ENCODE peak calls at places on chromosomes 5 and 9, in ten cellular contexts. P is tibial nerve, O is transverse colon, Y is right lobe of liver, G is testis, T is uterus, J is breast epithelium, K is stomach, U is K562, A is A549. R is an unnamed sample.

GRCh38 chr9:28735943-28736342 is 1162.7 kb upstream of the C9orf72 start:
- DNase-seq in U (no peak), Y (no peak), P (no peak), O (no peak), A (no peak), G (no peak), T (no peak), K (no peak), J (no peak), R (no peak)

GRCh38 chr5:179343902-179344300 is 1.4 kb downstream of the ADAMTS2 start:
- DNase-seq in Y (peak), A (peak), P (no peak), K (no peak), O (peak), U (no peak), G (peak), T (peak), J (no peak), R (peak)

GRCh38 chr9:135209852-135210251 is 122.4 kb downstream of the OLFM1 start:
- DNase-seq in G (no peak), K (no peak), Y (no peak), J (no peak), U (no peak), T (no peak), O (no peak), A (no peak), P (no peak), R (no peak)

GRCh38 chr5:59592101-59592500 is 301.4 kb downstream of the PDE4D start:
- DNase-seq in J (no peak), U (no peak), A (no peak), K (no peak), T (no peak), O (no peak), G (no peak), P (no peak), Y (no peak), R (no peak)

GRCh38 chr9:6525326-6526040 is 112.5 kb downstream of the UHRF2 start:
- DNase-seq in T (no peak), K (no peak), A (no peak), Y (no peak), G (no peak), J (no peak), U (no peak), O (no peak), P (no peak), R (no peak)

GRCh38 chr5:148653840-148654781 is at the start of gene HTR4:
- DNase-seq in O (peak), J (no peak), G (no peak), T (no peak), K (no peak), A (no peak), Y (peak), U (no peak), P (no peak), R (peak)

GRCh38 chr9:84782228-84782866 is 112.8 kb downstream of the NTRK2 start:
- DNase-seq in J (no peak), P (no peak), G (no peak), A (no peak), T (no peak), K (no peak), U (no peak), Y (no peak), O (no peak), R (no peak)

GRCh38 chr9:34994429-34995287 is 5.1 kb downstream of the DNAJB5 start:
- DNase-seq in P (no peak), A (peak), O (peak), U (peak), T (peak), G (peak), K (peak), Y (no peak), J (no peak), R (peak)

GRCh38 chr9:107592439-107592838 is 102.9 kb upstream of the KLF4 start:
- DNase-seq in Y (no peak), A (no peak), U (no peak), T (no peak), G (no peak), J (no peak), O (no peak), P (no peak), K (no peak), R (no peak)

GRCh38 chr9:14768561-14769234 is 46.2 kb upstream of the CER1 start:
- DNase-seq in U (peak), J (no peak), K (no peak), Y (no peak), P (peak), G (peak), O (no peak), T (peak), A (peak), R (peak)

GRCh38 chr5:16894236-16895057 is 41.6 kb downstream of the MYO10 start:
- DNase-seq in U (no peak), O (peak), G (no peak), K (peak), P (no peak), J (no peak), T (no peak), A (peak), Y (no peak), R (no peak)

GRCh38 chr9:35756743-35757526 is 2.9 kb upstream of the MSMP start:
- DNase-seq in T (peak), A (peak), P (no peak), O (peak), G (no peak), J (peak), Y (peak), U (peak), K (peak), R (peak)

GRCh38 chr9:100492952-100493351 is 20.0 kb downstream of the TMEFF1 start:
- DNase-seq in Y (no peak), G (no peak), T (no peak), O (no peak), A (no peak), J (no peak), P (no peak), U (no peak), K (no peak), R (peak)

GRCh38 chr5:72101828-72102227 is 5.4 kb upstream of the MAP1B start:
- DNase-seq in A (no peak), P (no peak), T (no peak), K (no peak), U (no peak), G (no peak), J (no peak), Y (no peak), O (no peak), R (no peak)

GRCh38 chr9:35380016-35380415 is 109.9 kb upstream of the RUSC2 start:
- DNase-seq in P (no peak), U (no peak), T (no peak), Y (no peak), G (no peak), O (no peak), J (no peak), K (no peak), A (no peak), R (no peak)

GRCh38 chr5:115452791-115453190 is 91.8 kb downstream of the FEM1C start:
- DNase-seq in J (no peak), K (no peak), T (no peak), P (no peak), O (no peak), U (no peak), G (no peak), A (no peak), Y (no peak), R (no peak)

GRCh38 chr9:13941686-13942085 is 372.3 kb downstream of the NFIB start:
- DNase-seq in O (no peak), T (no peak), K (no peak), P (no peak), G (peak), Y (no peak), A (no peak), U (no peak), J (no peak), R (no peak)

GRCh38 chr5:128132499-128132898 is 48.9 kb downstream of the SLC12A2 start:
- DNase-seq in U (no peak), P (no peak), Y (no peak), T (no peak), G (no peak), O (no peak), K (no peak), J (no peak), A (no peak), R (no peak)

GRCh38 chr5:75023368-75024159 is 28.8 kb downstream of the GCNT4 start:
- DNase-seq in O (peak), G (no peak), P (no peak), Y (no peak), A (no peak), T (no peak), K (no peak), J (no peak), U (no peak), R (no peak)

GRCh38 chr5:173963867-173964429 is 25.0 kb upstream of the C5orf47 start:
- DNase-seq in P (no peak), G (no peak), U (no peak), O (peak), J (no peak), A (no peak), Y (no peak), K (no peak), T (no peak), R (no peak)

GRCh38 chr5:148808864-148809642 is 17.4 kb upstream of the ADRB2 start:
- DNase-seq in G (no peak), U (peak), A (no peak), Y (no peak), J (no peak), P (peak), O (peak), T (no peak), K (no peak), R (peak)

GRCh38 chr9:135139366-135139965 is 52.0 kb downstream of the OLFM1 start:
- DNase-seq in T (no peak), O (no peak), Y (no peak), A (no peak), K (no peak), P (no peak), J (no peak), U (peak), G (no peak), R (no peak)

GRCh38 chr9:33233659-33234335 is 6.2 kb upstream of the SPINK4 start:
- DNase-seq in Y (no peak), P (no peak), G (peak), O (peak), J (peak), K (peak), A (peak), U (no peak), T (no peak), R (no peak)

GRCh38 chr5:99590806-99591205 is 662.0 kb upstream of the CHD1 start:
- DNase-seq in Y (no peak), P (no peak), K (no peak), G (no peak), O (no peak), A (no peak), J (no peak), T (no peak), U (no peak), R (no peak)

GRCh38 chr5:133786432-133786831 is 174.1 kb upstream of the FSTL4 start:
- DNase-seq in G (no peak), O (no peak), P (no peak), A (no peak), T (no peak), U (no peak), K (no peak), Y (no peak), J (no peak), R (no peak)

GRCh38 chr9:137593176-137593575 is 2.9 kb upstream of the ZMYND19 start:
- DNase-seq in T (no peak), Y (no peak), A (no peak), G (no peak), K (peak), J (peak), O (no peak), U (no peak), P (no peak), R (no peak)

GRCh38 chr5:79025054-79025465 is 40.0 kb upstream of the ARSB start:
- DNase-seq in O (peak), T (peak), Y (peak), J (peak), K (peak), U (peak), A (peak), G (peak), P (peak), R (peak)

GRCh38 chr9:128810873-128811272 is 7.4 kb upstream of the ENDOG start:
- DNase-seq in O (no peak), K (no peak), A (no peak), G (no peak), J (no peak), P (no peak), Y (no peak), T (no peak), U (no peak), R (no peak)

DNA sequence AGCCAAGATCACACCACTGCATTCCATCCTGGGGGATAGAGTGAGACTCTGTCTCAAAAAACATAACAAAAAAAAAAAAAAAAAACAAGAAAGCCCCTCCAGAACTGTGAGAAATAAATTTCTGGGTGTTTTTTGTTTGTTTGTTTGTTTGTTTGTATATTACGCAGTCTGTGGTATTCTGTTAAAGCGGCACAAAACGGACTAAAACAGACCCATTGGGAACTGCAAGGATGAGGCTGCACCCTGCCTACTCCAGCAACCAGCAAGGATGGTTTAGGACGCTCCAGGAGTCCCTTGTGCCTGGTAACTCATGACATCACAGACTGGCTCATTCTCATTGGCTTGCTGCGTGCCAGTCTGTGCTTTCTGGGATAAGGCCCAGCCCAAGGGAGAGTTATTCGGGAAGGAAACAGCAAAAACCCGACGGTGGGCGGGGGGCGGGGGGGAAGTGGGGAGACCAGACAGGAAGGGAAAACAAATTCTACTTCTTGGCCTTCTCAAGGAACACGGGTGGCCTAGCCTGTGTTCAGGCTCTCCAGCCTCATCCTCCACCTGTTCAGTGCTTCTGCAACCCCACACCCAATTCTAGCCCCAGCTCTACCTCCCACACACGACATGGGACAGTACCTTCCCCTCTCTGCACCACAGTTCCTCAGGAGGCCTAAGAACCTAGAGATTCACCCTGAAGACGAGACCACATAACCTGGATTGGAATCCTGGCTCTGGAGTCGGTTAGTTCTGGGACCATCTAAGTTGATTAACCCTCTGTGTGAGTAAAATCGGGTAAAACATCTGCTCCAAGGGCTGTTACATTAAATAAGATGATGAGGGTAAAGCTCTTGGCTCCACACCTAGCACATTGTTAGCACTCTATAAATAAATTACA is 2.8 kb downstream of the CD74 start:
- DNase-seq in U (peak), A (peak), J (peak), Y (peak), P (peak), K (peak), G (peak), O (peak), T (peak), R (peak)
- TF ChIP-seq POLR2A in U (no peak), A (no peak), J (no peak), Y (peak), P (no peak), K (no peak), G (no peak), O (peak), T (peak), R (no peak)

GRCh38 chr5:73442960-73443627 is 5.5 kb downstream of the FOXD1 start:
- DNase-seq in A (no peak), Y (no peak), G (no peak), O (no peak), U (no peak), K (no peak), P (no peak), J (no peak), T (no peak), R (no peak)

GRCh38 chr5:73446631-73447233 is 1.8 kb downstream of the FOXD1 start:
- DNase-seq in P (no peak), T (no peak), Y (no peak), O (no peak), G (no peak), U (no peak), J (no peak), K (no peak), A (no peak), R (no peak)

GRCh38 chr5:73445708-73446630 is 2.6 kb downstream of the FOXD1 start:
- DNase-seq in T (no peak), G (no peak), P (no peak), A (no peak), U (no peak), K (no peak), O (no peak), J (no peak), Y (no peak), R (no peak)

GRCh38 chr5:73443725-73444498 is 4.7 kb downstream of the FOXD1 start:
- DNase-seq in A (no peak), Y (no peak), J (no peak), K (no peak), T (no peak), G (no peak), U (no peak), O (no peak), P (no peak), R (no peak)

GRCh38 chr5:73444499-73445432 is 3.8 kb downstream of the FOXD1 start:
- DNase-seq in Y (no peak), A (no peak), K (no peak), P (no peak), J (no peak), O (no peak), T (no peak), G (no peak), U (no peak), R (no peak)
- H3K4me3 ChIP-seq in Y (no peak), A (no peak), K (no peak), P (peak), J (no peak), O (no peak), T (no peak), G (no peak), U (no peak), R (no peak)

GRCh38 chr9:130026583-130027427 is 16.2 kb downstream of the FNBP1 start:
- DNase-seq in U (no peak), T (no peak), O (no peak), J (no peak), K (no peak), Y (no peak), P (no peak), A (no peak), G (no peak), R (no peak)
- TF ChIP-seq POLR2A in U (no peak), T (no peak), O (no peak), J (no peak), K (no peak), Y (no peak), P (no peak), A (no peak), G (no peak), R (no peak)

GRCh38 chr9:90433398-90433890 is 209.2 kb downstream of the DIRAS2 start:
- DNase-seq in U (no peak), O (no peak), G (no peak), K (peak), P (no peak), J (peak), A (peak), Y (no peak), T (no peak), R (no peak)
- H3K4me3 ChIP-seq in U (no peak), O (no peak), G (no peak), K (peak), P (peak), J (no peak), A (peak), Y (no peak), T (no peak), R (no peak)

GRCh38 chr5:56914678-56915077 is 5.3 kb downstream of the SETD9 start:
- DNase-seq in A (no peak), U (no peak), T (no peak), J (no peak), K (no peak), O (no peak), Y (no peak), G (no peak), P (no peak), R (no peak)

GRCh38 chr5:56908942-56909293 is 478 bp upstream of the SETD9 start:
- DNase-seq in T (no peak), U (no peak), J (peak), A (no peak), O (no peak), K (no peak), Y (peak), P (peak), G (peak), R (no peak)

GRCh38 chr5:56913766-56914165 is 4.4 kb downstream of the SETD9 start:
- DNase-seq in J (no peak), T (no peak), O (no peak), K (no peak), Y (no peak), U (no peak), A (no peak), P (no peak), G (no peak), R (no peak)

GRCh38 chr5:56909294-56910122 is at the start of gene SETD9:
- DNase-seq in P (peak), U (peak), K (peak), J (peak), Y (peak), O (peak), G (peak), T (peak), A (peak), R (peak)

DNA sequence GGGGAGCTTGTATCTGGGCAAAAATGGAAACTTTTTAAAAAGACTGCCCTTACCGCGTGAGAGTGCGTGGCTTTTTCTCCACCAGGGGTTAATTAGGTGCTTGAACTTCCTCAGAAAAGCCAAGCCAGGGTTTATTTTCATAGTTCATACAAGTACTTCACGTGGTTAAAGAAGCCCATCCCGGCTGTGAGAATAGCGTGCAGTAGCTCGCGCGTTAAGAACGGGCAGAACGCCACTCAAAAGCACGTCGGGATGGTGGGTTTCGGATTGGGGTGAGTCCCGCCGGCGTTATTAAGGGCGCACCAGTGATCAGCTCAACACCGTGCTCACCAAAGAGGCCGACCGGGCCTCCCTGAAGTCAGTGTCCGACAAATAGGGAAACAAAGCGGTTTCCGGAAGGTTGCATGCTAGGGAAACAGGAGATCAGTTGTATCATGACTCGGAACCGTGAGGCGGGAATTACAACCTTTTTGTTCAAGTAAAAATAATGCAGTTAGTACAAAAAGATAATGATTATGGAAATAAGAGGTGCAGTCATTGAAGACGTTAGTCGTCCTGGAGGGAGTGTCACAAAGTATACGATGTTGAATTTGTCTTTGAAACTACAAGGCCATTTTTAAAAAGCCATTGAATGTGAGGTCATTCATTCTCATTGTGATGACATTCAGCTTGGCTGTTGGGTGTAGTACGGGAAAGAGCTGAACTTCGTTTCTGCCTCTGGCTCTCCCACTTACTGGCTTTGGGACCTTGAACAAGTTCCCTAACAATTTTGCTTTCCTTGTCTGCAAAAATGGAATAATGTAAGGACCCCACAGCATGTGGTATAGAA is 941 bp downstream of the SETD9 start:
- DNase-seq in G (peak), A (no peak), T (no peak), U (peak), J (peak), O (peak), P (peak), Y (peak), K (peak), R (peak)
- TF ChIP-seq POLR2A in G (no peak), A (no peak), T (no peak), U (peak), J (no peak), O (peak), P (no peak), Y (peak), K (peak), R (no peak)

GRCh38 chr5:176810084-176810597 is at the start of gene UNC5A:
- DNase-seq in K (no peak), U (peak), O (peak), P (no peak), T (no peak), G (peak), Y (no peak), J (no peak), A (no peak), R (peak)
- H3K4me3 ChIP-seq in K (peak), U (peak), O (peak), P (peak), T (peak), G (peak), Y (peak), J (peak), A (peak), R (no peak)